ENCODE peak calls at places on chromosome X, in six cellular contexts. Z, H, X, Q, J and Y are unnamed samples.

GRCh38 chrX:136725446-136726104 is 55.2 kb downstream of the ARHGEF6 start:
- DNase-seq in Z (no peak), H (no peak), X (no peak), Q (no peak), J (no peak), Y (no peak)

GRCh38 chrX:150155396-150156048 is 207.6 kb upstream of the MAMLD1 start:
- DNase-seq in Z (no peak), H (no peak), X (no peak), Q (no peak), J (peak; percentile 28), Y (peak; percentile 79)

GRCh38 chrX:39459204-39459603 is 638.6 kb downstream of the BCOR start:
- DNase-seq in Z (no peak), H (no peak), X (no peak), Q (no peak), J (no peak), Y (no peak)

GRCh38 chrX:41739871-41740270 is 15.9 kb downstream of the GPR82 start:
- DNase-seq in Z (no peak), H (no peak), X (no peak), Q (no peak), J (no peak), Y (no peak)

GRCh38 chrX:74449322-74449936 is 28.1 kb downstream of the SLC16A2 start:
- DNase-seq in Z (no peak), H (no peak), X (no peak), Q (peak; percentile 9), J (no peak), Y (peak; percentile 79)

GRCh38 chrX:132071260-132071659 is 48.2 kb downstream of the STK26 start:
- DNase-seq in Z (no peak), H (peak; percentile 1), X (no peak), Q (no peak), J (no peak), Y (no peak)

GRCh38 chrX:115449742-115450141 is 111.2 kb upstream of the PLS3 start:
- DNase-seq in Z (no peak), H (peak; percentile 39), X (peak; percentile 53), Q (no peak), J (peak; percentile 18), Y (peak; percentile 50)

GRCh38 chrX:132330156-132330729 is 111.0 kb upstream of the RAP2C start:
- DNase-seq in Z (no peak), H (peak; percentile 8), X (no peak), Q (no peak), J (no peak), Y (no peak)

GRCh38 chrX:7109838-7110793 is 37.4 kb upstream of the STS start:
- DNase-seq in Z (peak; percentile 15), H (no peak), X (no peak), Q (no peak), J (no peak), Y (peak; percentile 59)

GRCh38 chrX:11759461-11760311 is 1.6 kb downstream of the MSL3 start:
- DNase-seq in Z (peak; percentile 90), H (peak; percentile 88), X (peak; percentile 82), Q (peak; percentile 45), J (peak; percentile 85), Y (peak; percentile 90)

GRCh38 chrX:153984351-153985178 is 12.0 kb downstream of the TMEM187 start:
- DNase-seq in Z (no peak), H (no peak), X (no peak), Q (no peak), J (no peak), Y (no peak)

GRCh38 chrX:153981231-153981630 is 8.7 kb downstream of the TMEM187 start:
- DNase-seq in Z (no peak), H (no peak), X (no peak), Q (no peak), J (no peak), Y (no peak)

GRCh38 chrX:153988493-153988892 is 15.9 kb downstream of the TMEM187 start:
- DNase-seq in Z (no peak), H (no peak), X (no peak), Q (no peak), J (no peak), Y (no peak)

GRCh38 chrX:153981771-153982533 is 9.4 kb downstream of the TMEM187 start:
- DNase-seq in Z (no peak), H (no peak), X (peak; percentile 73), Q (peak; percentile 46), J (no peak), Y (no peak)

GRCh38 chrX:153983321-153983729 is 10.8 kb downstream of the TMEM187 start:
- DNase-seq in Z (no peak), H (no peak), X (no peak), Q (no peak), J (no peak), Y (no peak)
- H3K4me1 ChIP-seq in Z (no peaks in the 10 kb centered on the region), H (peaks cover 16% of the 10 kb centered on the region), X (peaks cover 13% of the 10 kb centered on the region), Q (peaks cover 57% of the 10 kb centered on the region), J (no peaks in the 10 kb centered on the region), Y (no peaks in the 10 kb centered on the region)

GRCh38 chrX:154019633-154020499 is at the start of gene IRAK1:
- DNase-seq in Z (peak; percentile 70), H (no peak), X (peak; percentile 71), Q (peak; percentile 30), J (peak; percentile 51), Y (peak; percentile 56)

GRCh38 chrX:154017766-154018517 is 1.8 kb downstream of the IRAK1 start:
- DNase-seq in Z (no peak), H (no peak), X (no peak), Q (no peak), J (no peak), Y (no peak)

GRCh38 chrX:154019061-154019621 is 561 bp downstream of the IRAK1 start:
- DNase-seq in Z (peak; percentile 23), H (no peak), X (no peak), Q (no peak), J (no peak), Y (peak; percentile 18)

GRCh38 chrX:154020500-154021115 is 906 bp upstream of the IRAK1 start:
- DNase-seq in Z (no peak), H (no peak), X (no peak), Q (no peak), J (no peak), Y (no peak)

DNA sequence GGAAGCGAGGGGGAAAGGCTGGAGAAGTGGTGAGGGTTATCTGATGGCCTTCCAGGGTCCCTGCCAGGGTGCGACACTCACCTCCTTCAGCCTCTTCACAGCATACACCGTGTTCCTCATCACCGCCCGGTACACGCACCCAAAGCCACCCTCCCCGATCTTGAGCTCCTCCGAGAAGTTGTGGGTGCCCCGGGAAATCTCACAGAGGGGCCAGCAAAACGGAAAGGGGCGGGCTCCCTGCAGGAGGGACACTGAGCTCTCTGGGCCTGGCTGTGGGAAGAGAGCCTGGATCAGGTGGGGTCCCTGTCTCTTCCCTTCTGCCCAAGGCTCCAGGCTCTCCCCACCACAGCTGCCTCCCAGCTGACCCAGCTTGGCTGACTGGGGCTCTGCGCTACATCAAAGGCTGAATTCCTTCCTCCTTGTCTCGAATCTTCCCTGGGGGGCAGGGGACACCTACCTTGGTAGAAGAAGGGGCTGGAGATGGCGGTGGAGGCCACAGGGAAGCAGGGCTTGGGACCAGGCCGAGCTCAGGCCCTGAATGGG is 1.1 kb downstream of the IRAK1 start:
- DNase-seq in Z (no peak), H (no peak), X (no peak), Q (no peak), J (no peak), Y (no peak)
- H3K4me1 ChIP-seq in Z (no peaks in the 10 kb centered on the region), H (peaks cover 41% of the 10 kb centered on the region), X (peaks cover 21% of the 10 kb centered on the region), Q (peaks cover 27% of the 10 kb centered on the region), J (no peaks in the 10 kb centered on the region), Y (peaks cover 3% of the 10 kb centered on the region)

GRCh38 chrX:23503835-23504539 is 163.3 kb upstream of the PRDX4 start:
- DNase-seq in Z (no peak), H (peak; percentile 15), X (peak; percentile 70), Q (no peak), J (peak; percentile 76), Y (peak; percentile 94)

GRCh38 chrX:23505531-23506303 is 161.6 kb upstream of the PRDX4 start:
- DNase-seq in Z (peak; percentile 27), H (no peak), X (no peak), Q (no peak), J (no peak), Y (peak; percentile 22)

GRCh38 chrX:23504895-23505294 is 162.4 kb upstream of the PRDX4 start:
- DNase-seq in Z (no peak), H (no peak), X (no peak), Q (no peak), J (no peak), Y (no peak)

GRCh38 chrX:23501974-23502373 is 165.3 kb upstream of the PRDX4 start:
- DNase-seq in Z (no peak), H (no peak), X (peak; percentile 51), Q (no peak), J (no peak), Y (no peak)

GRCh38 chrX:23504540-23504884 is 162.8 kb upstream of the PRDX4 start:
- DNase-seq in Z (no peak), H (no peak), X (no peak), Q (no peak), J (no peak), Y (no peak)
- H3K4me1 ChIP-seq in Z (peaks cover 19% of the 10 kb centered on the region), H (no peaks in the 10 kb centered on the region), X (no peaks in the 10 kb centered on the region), Q (no peaks in the 10 kb centered on the region), J (no peaks in the 10 kb centered on the region), Y (peaks cover 23% of the 10 kb centered on the region)

GRCh38 chrX:130086414-130087207 is 23.7 kb downstream of the ELF4 start:
- DNase-seq in Z (no peak), H (no peak), X (peak; percentile 68), Q (peak; percentile 58), J (no peak), Y (peak; percentile 67)

GRCh38 chrX:130094712-130095111 is 15.6 kb downstream of the ELF4 start:
- DNase-seq in Z (no peak), H (no peak), X (no peak), Q (no peak), J (no peak), Y (no peak)

GRCh38 chrX:130095249-130095648 is 15.0 kb downstream of the ELF4 start:
- DNase-seq in Z (no peak), H (no peak), X (no peak), Q (no peak), J (no peak), Y (no peak)

GRCh38 chrX:130093271-130093670 is 17.0 kb downstream of the ELF4 start:
- DNase-seq in Z (no peak), H (no peak), X (no peak), Q (no peak), J (no peak), Y (no peak)

GRCh38 chrX:130091976-130092522 is 18.2 kb downstream of the ELF4 start:
- DNase-seq in Z (no peak), H (peak; percentile 66), X (peak; percentile 78), Q (peak; percentile 73), J (peak; percentile 75), Y (peak; percentile 57)
- H3K4me1 ChIP-seq in Z (no peaks in the 10 kb centered on the region), H (peaks cover 34% of the 10 kb centered on the region), X (peaks cover 7% of the 10 kb centered on the region), Q (peaks cover 67% of the 10 kb centered on the region), J (no peaks in the 10 kb centered on the region), Y (peaks cover 2% of the 10 kb centered on the region)